ENCODE peak calls at places on chromosomes 1 and 21, in five cellular contexts. Z, Q, R, F and T are unnamed samples.

GRCh38 chr1:215143497-215143896 is 61.0 kb downstream of the KCNK2 start:
- DNase-seq in Z (no peak), Q (no peak), R (no peak), F (no peak), T (no peak)

GRCh38 chr1:47797555-47797954 is 199.6 kb downstream of the TRABD2B start:
- DNase-seq in Z (no peak), Q (no peak), R (no peak), F (peak; percentile 79), T (no peak)

GRCh38 chr1:201614262-201615015 is 75.5 kb downstream of the NAV1 start:
- DNase-seq in Z (peak; percentile 81), Q (no peak), R (no peak), F (peak; percentile 49), T (no peak)

GRCh38 chr1:221998781-221999180 is 256.9 kb upstream of the DUSP10 start:
- DNase-seq in Z (no peak), Q (no peak), R (no peak), F (peak; percentile 38), T (no peak)

GRCh38 chr1:39258146-39258924 is 53.8 kb downstream of the MACF1 start:
- DNase-seq in Z (peak; percentile 83), Q (peak; percentile 57), R (peak; percentile 83), F (peak; percentile 78), T (peak; percentile 83)

GRCh38 chr1:149936076-149936991 is at the start of gene MTMR11:
- DNase-seq in Z (no peak), Q (no peak), R (peak; percentile 67), F (peak; percentile 50), T (peak; percentile 45)

GRCh38 chr1:21620461-21620860 is 48.7 kb downstream of the RAP1GAP start:
- DNase-seq in Z (no peak), Q (no peak), R (no peak), F (no peak), T (peak; percentile 17)

GRCh38 chr21:18245493-18245967 is 897 bp downstream of the CHODL start:
- DNase-seq in Z (peak; percentile 67), Q (no peak), R (no peak), F (peak; percentile 4), T (no peak)

GRCh38 chr1:203462878-203463277 is 12.7 kb upstream of the PRELP start:
- DNase-seq in Z (peak; percentile 95), Q (peak; percentile 36), R (peak; percentile 89), F (peak; percentile 66), T (peak; percentile 80)

GRCh38 chr1:19063122-19063521 is 106.6 kb upstream of the IFFO2 start:
- DNase-seq in Z (no peak), Q (no peak), R (no peak), F (no peak), T (no peak)

DNA sequence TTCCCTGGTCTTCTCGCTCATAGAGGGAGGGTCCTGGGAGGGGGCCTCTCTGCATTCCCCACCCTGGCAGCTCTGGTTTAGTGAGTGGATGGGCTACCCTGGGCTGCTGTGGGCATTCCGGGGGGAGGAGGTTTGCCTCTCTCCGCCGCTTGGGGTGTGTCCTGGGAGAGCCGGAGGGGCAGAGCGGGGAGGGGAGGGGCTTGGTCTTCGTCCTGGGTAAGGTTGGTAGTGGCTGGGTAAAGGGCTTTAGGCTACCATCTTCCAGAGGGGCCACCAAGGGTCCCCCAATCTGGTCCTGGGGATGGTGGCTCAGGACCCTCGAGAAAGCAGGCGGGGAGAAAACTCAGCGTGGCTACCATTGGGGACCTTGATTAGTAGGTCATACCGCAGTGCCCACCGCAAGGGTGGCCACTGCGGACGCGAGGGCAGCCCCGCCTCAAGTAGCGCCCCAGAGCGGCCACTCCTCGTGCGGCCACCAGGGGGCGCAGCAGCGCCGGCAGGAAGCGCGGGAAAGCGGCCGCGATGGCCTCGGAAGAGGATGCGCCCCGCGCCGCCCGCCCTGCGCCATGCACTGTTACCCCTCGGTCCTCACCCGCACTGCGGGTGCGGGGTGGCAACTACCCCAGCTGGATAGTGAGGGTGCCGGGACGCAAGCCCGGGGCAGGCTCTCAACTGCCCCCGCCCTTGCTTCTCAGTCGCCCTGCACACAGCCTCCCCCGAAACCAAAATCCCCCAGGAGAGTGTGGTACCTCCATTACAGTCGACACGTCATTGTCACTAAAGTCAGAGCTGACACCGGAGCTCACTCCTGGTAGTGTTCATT is 44.1 kb upstream of the SLC25A33 start:
- DNase-seq in Z (peak; percentile 89), Q (no peak), R (peak; percentile 25), F (peak; percentile 44), T (peak; percentile 43)
- H3K4me3 ChIP-seq in Z (no peak overlapping the region), Q (peak overlapping the region; percentile 15), R (no peak overlapping the region), F (peak overlapping the region; percentile 30), T (peak overlapping the region; percentile 54)

GRCh38 chr1:26530540-26530897 is 958 bp downstream of the RPS6KA1 start:
- DNase-seq in Z (no peak), Q (no peak), R (no peak), F (no peak), T (no peak)

GRCh38 chr1:26529655-26530539 is at the start of gene RPS6KA1:
- DNase-seq in Z (peak; percentile 85), Q (no peak), R (peak; percentile 33), F (peak; percentile 19), T (no peak)

GRCh38 chr1:26529405-26529654 is 231 bp upstream of the RPS6KA1 start:
- DNase-seq in Z (no peak), Q (no peak), R (no peak), F (no peak), T (no peak)

GRCh38 chr1:26531651-26532131 is 2.1 kb downstream of the RPS6KA1 start:
- DNase-seq in Z (no peak), Q (no peak), R (no peak), F (no peak), T (no peak)

GRCh38 chr1:26530898-26531598 is 1.5 kb downstream of the RPS6KA1 start:
- DNase-seq in Z (no peak), Q (no peak), R (no peak), F (peak; percentile 48), T (peak; percentile 29)
- H3K4me3 ChIP-seq in Z (no peak overlapping the region), Q (no peak overlapping the region), R (no peak overlapping the region), F (no peak overlapping the region), T (no peak overlapping the region)

DNA sequence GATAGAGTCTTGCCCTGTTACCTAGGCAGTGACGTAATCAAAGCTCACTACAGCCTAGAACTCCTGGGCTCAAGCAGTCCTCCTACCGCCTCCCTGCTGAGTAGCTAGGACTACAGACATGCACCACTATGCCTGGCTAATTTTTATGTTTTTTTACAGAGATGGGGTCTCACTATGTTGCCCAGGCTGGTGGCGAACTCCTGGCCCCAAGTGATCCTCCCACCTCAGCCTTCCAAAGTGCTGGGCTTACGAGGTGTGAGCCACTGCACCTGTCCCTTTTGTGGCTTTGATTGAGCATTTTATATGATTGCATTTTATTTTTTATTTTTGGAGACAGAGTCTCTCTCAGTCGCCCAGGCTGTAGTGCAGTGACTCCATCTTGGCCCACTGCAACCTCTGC is 25.8 kb downstream of the SDCCAG8 start:
- DNase-seq in Z (no peak), Q (no peak), R (no peak), F (no peak), T (no peak)
- H3K4me3 ChIP-seq in Z (no peak overlapping the region), Q (no peak overlapping the region), R (no peak overlapping the region), F (no peak overlapping the region), T (no peak overlapping the region)

GRCh38 chr1:179143332-179143731 is 61.5 kb downstream of the TOR3A start:
- DNase-seq in Z (no peak), Q (peak; percentile 65), R (no peak), F (peak; percentile 95), T (peak; percentile 97)

GRCh38 chr1:179144621-179145020 is 62.8 kb downstream of the TOR3A start:
- DNase-seq in Z (no peak), Q (no peak), R (no peak), F (no peak), T (no peak)

GRCh38 chr1:179141592-179142244 is 59.8 kb downstream of the TOR3A start:
- DNase-seq in Z (no peak), Q (peak; percentile 69), R (no peak), F (peak; percentile 86), T (peak; percentile 78)

GRCh38 chr1:179145521-179145920 is 63.7 kb downstream of the TOR3A start:
- DNase-seq in Z (no peak), Q (no peak), R (no peak), F (no peak), T (no peak)

GRCh38 chr1:179142889-179143299 is 61.0 kb downstream of the TOR3A start:
- DNase-seq in Z (no peak), Q (peak; percentile 95), R (no peak), F (peak; percentile 98), T (peak; percentile 99)
- H3K4me3 ChIP-seq in Z (no peak overlapping the region), Q (peak overlapping the region; percentile 73), R (no peak overlapping the region), F (peak overlapping the region; percentile 73), T (peak overlapping the region; percentile 77)

DNA sequence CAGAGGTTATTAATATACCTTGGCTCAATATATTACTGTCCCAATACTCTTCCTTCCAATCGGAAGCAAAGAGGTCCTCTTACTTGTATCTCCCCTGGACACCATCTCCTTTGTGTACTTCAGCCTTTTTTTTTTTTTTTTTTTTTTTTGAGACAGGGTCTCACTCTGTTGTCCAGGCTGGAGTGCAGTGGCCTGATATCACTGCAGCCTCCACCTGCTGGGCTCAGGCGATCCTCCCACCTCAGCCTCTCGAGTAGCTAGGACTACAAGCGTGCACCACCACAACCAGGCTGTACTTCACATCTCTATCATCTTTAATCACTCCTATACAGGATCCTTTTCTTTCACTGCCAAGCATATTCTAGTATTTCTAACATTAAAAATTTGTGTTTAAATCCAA is 2.8 kb upstream of the DARS2 start:
- DNase-seq in Z (no peak), Q (no peak), R (no peak), F (no peak), T (no peak)
- H3K4me3 ChIP-seq in Z (no peak overlapping the region), Q (no peak overlapping the region), R (no peak overlapping the region), F (no peak overlapping the region), T (no peak overlapping the region)